ENCODE peak calls at places on chromosomes 1 and 21, in four cellular contexts. D, T, O and W are unnamed samples.

GRCh38 chr1:236123563-236123962 is 18.8 kb upstream of the GPR137B start:
- DNase-seq in D (no peak), T (no peak), O (no peak), W (no peak)

GRCh38 chr1:70084314-70084915 is 121.0 kb downstream of the LRRC40 start:
- DNase-seq in D (no peak), T (peak), O (no peak), W (no peak)

GRCh38 chr1:102191723-102192122 is 195.0 kb upstream of the OLFM3 start:
- DNase-seq in D (no peak), T (no peak), O (peak), W (peak)

GRCh38 chr1:244010191-244010590 is 40.9 kb upstream of the ZBTB18 start:
- DNase-seq in D (no peak), T (peak), O (peak), W (peak)

GRCh38 chr1:164790081-164790480 is 231.1 kb downstream of the PBX1 start:
- DNase-seq in D (no peak), T (no peak), O (no peak), W (no peak)

GRCh38 chr1:41240806-41241747 is 1.0 kb downstream of the SCMH1 start:
- DNase-seq in D (no peak), T (peak), O (peak), W (peak)

GRCh38 chr1:192654607-192655389 is 18.9 kb downstream of the RGS13 start:
- DNase-seq in D (no peak), T (peak), O (no peak), W (no peak)

GRCh38 chr1:217889401-217889800 is 258.3 kb downstream of the SPATA17 start:
- DNase-seq in D (peak), T (peak), O (peak), W (peak)

GRCh38 chr1:18100493-18101063 is 7.0 kb upstream of the IGSF21 start:
- DNase-seq in D (no peak), T (peak), O (peak), W (peak)

GRCh38 chr1:243266231-243266630 is 10.4 kb downstream of the SDCCAG8 start:
- DNase-seq in D (no peak), T (no peak), O (no peak), W (peak)

GRCh38 chr1:82073659-82074058 is 272.9 kb downstream of the ADGRL2 start:
- DNase-seq in D (no peak), T (no peak), O (no peak), W (no peak)

GRCh38 chr1:22508991-22509390 is 54.3 kb upstream of the EPHA8 start:
- DNase-seq in D (no peak), T (no peak), O (no peak), W (no peak)

GRCh38 chr1:211036701-211037494 is 97.0 kb downstream of the KCNH1 start:
- DNase-seq in D (no peak), T (peak), O (no peak), W (peak)

GRCh38 chr1:18950415-18951026 is 6.0 kb downstream of the IFFO2 start:
- DNase-seq in D (no peak), T (no peak), O (no peak), W (no peak)

GRCh38 chr1:180257028-180257386 is 26.9 kb downstream of the LHX4 start:
- DNase-seq in D (no peak), T (no peak), O (no peak), W (no peak)
- H3K56ac ChIP-seq in D (no peak), T (no peak), O (no peak), W (no peak)

GRCh38 chr1:51643362-51643761 is 26.5 kb downstream of the OSBPL9 start:
- DNase-seq in D (no peak), T (no peak), O (no peak), W (peak)
- H2BK120ac ChIP-seq in D (no peak), T (peak), O (no peak), W (no peak)

GRCh38 chr1:240618946-240619345 is 7.0 kb upstream of the GREM2 start:
- DNase-seq in D (no peak), T (no peak), O (no peak), W (no peak)

GRCh38 chr1:240621249-240621648 is 9.3 kb upstream of the GREM2 start:
- DNase-seq in D (no peak), T (peak), O (no peak), W (peak)

GRCh38 chr1:240613353-240614142 is 1.6 kb upstream of the GREM2 start:
- DNase-seq in D (no peak), T (peak), O (no peak), W (no peak)

GRCh38 chr1:240619901-240620621 is 8.1 kb upstream of the GREM2 start:
- DNase-seq in D (no peak), T (no peak), O (no peak), W (no peak)

GRCh38 chr1:240619357-240619756 is 7.4 kb upstream of the GREM2 start:
- DNase-seq in D (no peak), T (no peak), O (no peak), W (no peak)
- H3K27ac ChIP-seq in D (no peak), T (no peak), O (no peak), W (no peak)

DNA sequence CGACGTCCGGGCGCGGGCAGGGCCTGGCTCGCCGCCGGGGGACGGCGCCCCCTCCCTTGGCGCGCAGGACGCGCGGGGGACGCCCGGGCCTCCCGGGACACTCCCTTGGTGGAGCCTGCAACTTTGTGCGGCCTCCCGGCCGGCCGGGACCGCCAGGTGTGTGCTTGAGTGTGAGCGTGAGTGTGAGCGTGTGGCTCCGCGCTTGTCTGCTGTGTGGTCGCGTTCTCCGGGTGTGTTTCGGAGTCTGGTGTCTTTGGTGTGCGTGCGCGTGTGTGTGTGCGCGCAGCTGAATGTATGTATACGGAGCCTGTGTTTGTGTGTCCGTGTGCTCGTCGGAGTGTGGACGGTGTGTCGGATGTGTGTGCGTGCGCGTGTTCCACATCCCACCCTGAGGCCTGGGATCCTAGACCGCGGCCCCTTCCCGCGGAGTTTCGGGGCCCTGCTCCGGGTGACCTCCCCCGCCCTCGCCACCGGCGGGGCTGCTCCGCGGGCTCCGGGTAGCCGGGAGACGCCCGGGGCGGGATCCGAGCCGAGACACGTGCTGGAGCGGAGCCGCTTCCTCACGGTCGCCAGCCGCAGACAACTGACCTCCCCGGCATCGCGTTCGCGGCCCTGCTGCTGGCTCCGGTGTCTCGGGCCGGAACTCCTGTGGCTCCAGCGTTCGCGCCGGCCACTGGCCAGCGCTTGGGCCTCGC is 1.7 kb downstream of the PTPRU start:
- DNase-seq in D (no peak), T (no peak), O (peak), W (peak)
- H3K56ac ChIP-seq in D (no peak), T (no peak), O (no peak), W (peak)

DNA sequence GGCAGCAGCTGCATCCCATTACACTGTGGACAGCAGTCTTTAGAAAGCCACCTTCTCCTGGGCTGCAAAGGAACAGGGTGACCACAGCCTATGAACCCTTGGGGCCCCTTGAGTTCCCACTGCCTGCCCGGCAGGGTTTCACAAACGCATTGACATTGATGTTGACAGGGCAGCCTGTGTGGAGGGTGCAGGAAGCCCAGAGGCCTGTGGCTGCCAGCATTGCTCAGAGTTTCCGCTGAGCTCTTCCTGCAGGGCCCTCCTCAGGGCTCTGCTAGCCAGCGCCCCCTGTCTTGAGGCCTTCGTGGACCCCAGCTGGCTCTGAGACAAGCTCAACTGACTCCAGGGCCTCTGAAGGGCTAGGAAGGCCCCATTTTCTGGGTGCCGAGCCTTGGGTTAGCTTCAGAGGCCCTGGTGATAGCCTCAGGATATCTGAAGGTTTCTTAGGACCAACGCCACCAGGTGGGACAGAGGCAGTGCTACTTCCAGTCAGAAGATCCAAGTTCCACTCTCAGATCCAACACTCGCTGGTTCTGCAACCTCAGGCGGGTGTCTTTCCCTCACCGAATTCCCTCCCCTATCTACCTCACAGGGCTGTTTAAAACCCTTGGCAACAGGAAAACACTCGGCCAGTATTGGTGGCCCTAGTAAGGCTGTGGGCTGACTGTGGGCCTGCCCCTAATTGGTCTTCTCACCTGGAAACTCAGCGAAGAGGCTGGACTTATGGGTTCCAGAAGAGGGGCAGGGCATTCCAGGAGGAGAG is 27.2 kb upstream of the EPS8L3 start:
- DNase-seq in D (no peak), T (peak), O (peak), W (peak)
- H2BK120ac ChIP-seq in D (no peak), T (peak), O (no peak), W (no peak)

GRCh38 chr1:3578433-3578805 is 32.9 kb downstream of the MEGF6 start:
- DNase-seq in D (no peak), T (no peak), O (no peak), W (no peak)
- H3K27ac ChIP-seq in D (no peak), T (no peak), O (no peak), W (no peak)

DNA sequence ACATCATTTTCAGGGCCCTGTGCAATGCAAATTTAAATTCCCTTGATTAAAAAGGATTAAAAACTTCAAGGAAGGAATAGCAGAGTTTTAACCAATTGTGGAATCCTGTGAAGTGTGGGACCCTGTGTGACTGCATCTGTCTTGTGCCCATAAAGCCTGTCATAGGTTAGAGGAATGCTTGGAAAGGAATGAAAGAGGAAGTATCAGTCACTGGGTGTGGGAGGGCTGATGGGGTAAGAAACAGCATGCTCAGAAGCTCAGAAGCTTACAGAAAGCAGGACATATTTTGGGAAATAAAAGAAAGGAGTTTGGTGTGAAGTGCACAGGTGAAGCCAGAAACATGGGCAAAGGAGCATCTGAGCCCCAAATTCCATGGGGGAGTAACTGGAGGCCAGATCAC is 150.8 kb upstream of the ETV3 start:
- DNase-seq in D (no peak), T (no peak), O (no peak), W (no peak)
- H3K56ac ChIP-seq in D (no peak), T (no peak), O (no peak), W (no peak)

DNA sequence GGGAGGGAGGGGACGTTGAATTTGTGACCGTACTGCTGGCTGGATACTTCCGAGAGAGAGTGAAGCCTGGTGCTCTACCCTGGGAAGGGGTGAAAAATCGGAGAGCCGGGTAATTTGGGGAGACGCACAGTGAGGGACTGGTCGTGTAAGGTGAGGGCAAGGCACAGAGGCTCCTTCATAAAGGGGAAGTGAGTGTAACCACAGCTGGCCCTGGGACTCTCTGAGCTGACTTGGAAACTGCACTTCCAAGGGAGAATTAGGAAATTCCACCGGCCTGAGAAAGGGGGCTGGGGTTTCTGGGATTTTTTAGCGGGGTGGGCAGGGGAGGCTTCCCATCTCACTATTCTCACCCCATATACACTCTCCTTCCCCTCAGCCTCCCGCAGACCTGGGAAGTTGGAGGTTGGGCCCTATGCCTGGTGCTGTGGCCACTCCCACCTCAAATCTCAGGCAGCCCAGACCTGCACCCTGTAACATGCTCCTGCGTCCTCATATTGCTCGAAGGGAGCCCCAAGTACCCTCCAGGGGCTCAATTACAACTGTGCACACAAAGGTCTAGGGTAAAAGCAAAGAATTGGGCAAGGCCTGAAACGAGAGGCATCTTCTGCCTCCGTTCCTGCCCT is 88.2 kb upstream of the IPO9 start:
- DNase-seq in D (no peak), T (no peak), O (no peak), W (peak)
- H2BK120ac ChIP-seq in D (no peak), T (no peak), O (no peak), W (no peak)

GRCh38 chr1:214028569-214028968 is 40.8 kb downstream of the PROX1 start:
- DNase-seq in D (no peak), T (no peak), O (no peak), W (no peak)
- H3K27ac ChIP-seq in D (no peak), T (no peak), O (no peak), W (no peak)

GRCh38 chr21:37660709-37661108 is 255.5 kb downstream of the KCNJ6 start:
- DNase-seq in D (no peak), T (no peak), O (no peak), W (no peak)

GRCh38 chr21:37658121-37658993 is 257.9 kb downstream of the KCNJ6 start:
- DNase-seq in D (no peak), T (no peak), O (no peak), W (no peak)

GRCh38 chr21:37656899-37657298 is 259.4 kb downstream of the KCNJ6 start:
- DNase-seq in D (no peak), T (no peak), O (no peak), W (no peak)

GRCh38 chr21:37658994-37659458 is 257.2 kb downstream of the KCNJ6 start:
- DNase-seq in D (no peak), T (peak), O (no peak), W (peak)

GRCh38 chr21:37659874-37660273 is 256.4 kb downstream of the KCNJ6 start:
- DNase-seq in D (no peak), T (no peak), O (no peak), W (no peak)
- H3K56ac ChIP-seq in D (no peak), T (no peak), O (no peak), W (no peak)